ENCODE peak calls at places on chromosomes 11 and 22, in nine cellular contexts. O is GM23338; G is naive thymus-derived CD4-positive, alpha-beta T cell; S is MM.1S; T is spleen; L is uterus; P is OCI-LY7; Q is H1; B is left ventricle myocardium inferior. V is an unnamed sample.

GRCh38 chr22:38401336-38402084 is 53.5 kb downstream of the KCNJ4 start:
- DNase-seq in O (no peak), G (no peak), S (no peak), T (no peak), L (no peak), P (no peak), Q (no peak), B (no peak), V (no peak)

GRCh38 chr11:71372693-71373657 is 75.2 kb downstream of the DHCR7 start:
- DNase-seq in O (peak; percentile 35), G (no peak), S (no peak), T (no peak), L (no peak), P (peak; percentile 77), Q (no peak), B (no peak), V (no peak)

GRCh38 chr11:85540635-85541034 is 86.5 kb downstream of the DLG2 start:
- DNase-seq in O (peak; percentile 63), G (no peak), S (no peak), T (no peak), L (no peak), P (no peak), Q (peak; percentile 25), B (no peak), V (no peak)

GRCh38 chr11:14413307-14414072 is 54.5 kb upstream of the RRAS2 start:
- DNase-seq in O (peak; percentile 86), G (no peak), S (no peak), T (no peak), L (peak; percentile 59), P (no peak), Q (peak; percentile 43), B (peak; percentile 40), V (no peak)

GRCh38 chr11:829116-829945 is 1.6 kb downstream of the CRACR2B start:
- DNase-seq in O (peak; percentile 64), G (no peak), S (no peak), T (peak; percentile 90), L (no peak), P (no peak), Q (no peak), B (peak; percentile 56), V (no peak)

GRCh38 chr22:31753005-31753633 is 700 bp upstream of the DEPDC5 start:
- DNase-seq in O (peak; percentile 88), G (no peak), S (no peak), T (peak; percentile 89), L (peak; percentile 45), P (peak; percentile 67), Q (no peak), B (peak; percentile 37), V (peak; percentile 55)

GRCh38 chr11:44621140-44621681 is 55.7 kb downstream of the CD82 start:
- DNase-seq in O (peak; percentile 89), G (peak; percentile 52), S (peak; percentile 48), T (peak; percentile 91), L (peak; percentile 82), P (peak; percentile 62), Q (peak; percentile 46), B (peak; percentile 80), V (no peak)

GRCh38 chr11:128905345-128906184 is 14.4 kb downstream of the KCNJ5 start:
- DNase-seq in O (peak; percentile 84), G (peak; percentile 46), S (peak; percentile 49), T (no peak), L (peak; percentile 27), P (no peak), Q (no peak), B (no peak), V (peak; percentile 45)

GRCh38 chr11:114233755-114234154 is 62.4 kb upstream of the NNMT start:
- DNase-seq in O (no peak), G (no peak), S (no peak), T (no peak), L (no peak), P (no peak), Q (no peak), B (no peak), V (no peak)

GRCh38 chr11:114229062-114229450 is 67.1 kb upstream of the NNMT start:
- DNase-seq in O (no peak), G (no peak), S (no peak), T (no peak), L (no peak), P (no peak), Q (no peak), B (no peak), V (no peak)

GRCh38 chr11:114230031-114230430 is 66.2 kb upstream of the NNMT start:
- DNase-seq in O (no peak), G (no peak), S (no peak), T (no peak), L (no peak), P (no peak), Q (no peak), B (no peak), V (no peak)

GRCh38 chr11:114228401-114229061 is 67.7 kb upstream of the NNMT start:
- DNase-seq in O (no peak), G (no peak), S (no peak), T (no peak), L (no peak), P (no peak), Q (no peak), B (no peak), V (no peak)

DNA sequence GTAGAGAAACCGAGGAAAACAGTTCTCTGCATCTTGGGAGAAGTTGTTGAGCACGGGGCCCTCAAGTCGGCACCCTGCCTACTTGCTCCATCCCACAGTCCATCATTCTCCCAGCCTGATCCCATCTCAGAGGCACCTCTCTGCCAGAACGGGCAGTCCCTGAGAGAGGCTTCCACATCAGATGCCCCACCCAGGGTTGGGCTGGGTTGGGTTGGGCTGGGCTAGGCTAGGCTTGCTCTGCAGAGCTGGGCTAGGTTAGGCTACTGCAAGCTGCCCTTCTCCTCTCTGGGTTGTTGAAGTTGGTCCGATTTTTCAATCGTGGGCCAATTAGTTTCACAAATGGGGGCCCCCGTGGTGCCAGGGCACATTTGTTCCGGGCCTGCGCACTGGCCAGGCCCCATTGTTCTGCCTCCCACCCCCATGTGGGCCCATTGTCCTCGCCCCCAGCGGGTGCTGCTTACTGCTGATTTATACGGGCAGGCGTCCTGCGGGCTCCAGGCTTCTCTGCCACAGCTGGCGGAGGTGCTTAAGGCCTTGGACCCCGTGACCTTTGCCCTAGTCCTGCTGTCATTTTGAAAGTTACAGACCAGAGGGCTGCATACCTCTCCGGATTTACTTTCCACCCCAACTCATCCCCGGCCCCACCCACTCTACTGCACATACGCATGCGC is 63.7 kb upstream of the NNMT start:
- DNase-seq in O (no peak), G (no peak), S (no peak), T (no peak), L (no peak), P (no peak), Q (no peak), B (peak; percentile 43), V (peak; percentile 60)
- H3K4me3 ChIP-seq in O (no peak overlapping the region), G (no peak overlapping the region), S (no peak overlapping the region), T (no peak overlapping the region), L (no peak overlapping the region), P (no peak overlapping the region), Q (no peak overlapping the region), B (no peak overlapping the region), V (no peak overlapping the region)

DNA sequence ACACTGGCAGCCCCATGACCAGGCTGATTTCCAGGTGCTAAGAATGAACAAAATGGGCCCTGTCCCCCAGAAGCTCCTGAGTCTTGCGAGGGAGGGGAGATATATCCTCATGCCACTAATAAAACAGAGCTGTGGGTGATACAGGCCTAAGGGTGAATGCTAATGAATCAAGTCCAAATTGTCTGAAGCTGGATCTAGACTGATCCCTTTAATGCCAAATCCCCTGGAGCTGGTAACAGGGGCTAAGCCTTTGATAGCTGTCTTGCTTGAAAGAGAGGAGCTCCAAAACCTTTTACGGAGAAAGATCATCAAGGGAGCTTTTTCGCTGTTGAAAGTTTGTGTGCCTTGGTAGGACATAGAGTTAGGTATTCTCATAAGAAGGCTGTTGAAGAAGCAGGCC is 79.7 kb downstream of the PPFIBP2 start:
- DNase-seq in O (no peak), G (no peak), S (no peak), T (no peak), L (no peak), P (no peak), Q (no peak), B (no peak), V (no peak)
- H3K4me1 ChIP-seq in O (peaks cover 19% of the 10 kb centered on the region), G (peaks cover 14% of the 10 kb centered on the region), S (peaks cover 17% of the 10 kb centered on the region), T (peaks cover 33% of the 10 kb centered on the region), L (no peaks in the 10 kb centered on the region), P (no peaks in the 10 kb centered on the region), Q (peaks cover 7% of the 10 kb centered on the region), B (peaks cover 34% of the 10 kb centered on the region), V (peaks cover 25% of the 10 kb centered on the region)

DNA sequence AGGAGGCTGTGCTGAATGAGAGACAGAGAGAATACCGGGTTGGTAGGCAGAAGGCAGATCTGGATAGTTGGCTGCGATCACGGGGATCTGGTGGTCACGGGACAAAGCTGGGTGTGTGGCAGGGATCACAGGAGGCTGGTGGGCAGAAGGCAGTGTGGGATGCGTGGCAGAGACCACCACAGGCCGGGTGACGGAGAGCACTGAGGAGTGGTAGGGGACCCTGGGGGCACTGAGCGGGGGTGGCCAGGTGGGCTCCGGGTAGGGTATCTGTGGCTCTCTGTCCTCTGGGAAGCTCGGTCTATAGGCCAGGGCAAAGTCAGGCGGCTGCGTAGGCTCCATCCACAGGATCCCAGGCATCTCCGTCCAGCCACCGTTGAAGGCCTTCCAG is 1.4 kb downstream of the CD248 start:
- DNase-seq in O (no peak), G (no peak), S (no peak), T (no peak), L (no peak), P (no peak), Q (no peak), B (no peak), V (no peak)
- H3K4me3 ChIP-seq in O (no peak overlapping the region), G (no peak overlapping the region), S (no peak overlapping the region), T (no peak overlapping the region), L (no peak overlapping the region), P (no peak overlapping the region), Q (no peak overlapping the region), B (peak overlapping the region; percentile 73), V (no peak overlapping the region)

GRCh38 chr11:2774173-2775082 is 74.6 kb upstream of the KCNQ1OT1 start:
- DNase-seq in O (no peak), G (no peak), S (no peak), T (peak; percentile 47), L (no peak), P (no peak), Q (no peak), B (no peak), V (peak; percentile 20)

GRCh38 chr11:2775626-2776350 is 76.0 kb upstream of the KCNQ1OT1 start:
- DNase-seq in O (no peak), G (no peak), S (no peak), T (peak; percentile 72), L (no peak), P (no peak), Q (no peak), B (no peak), V (peak; percentile 17)

GRCh38 chr11:2777396-2777795 is 77.6 kb upstream of the KCNQ1OT1 start:
- DNase-seq in O (no peak), G (no peak), S (no peak), T (no peak), L (no peak), P (no peak), Q (no peak), B (peak; percentile 7), V (peak; percentile 14)

GRCh38 chr11:2776351-2777061 is 76.7 kb upstream of the KCNQ1OT1 start:
- DNase-seq in O (no peak), G (no peak), S (no peak), T (peak; percentile 61), L (peak; percentile 16), P (no peak), Q (no peak), B (no peak), V (peak; percentile 29)

DNA sequence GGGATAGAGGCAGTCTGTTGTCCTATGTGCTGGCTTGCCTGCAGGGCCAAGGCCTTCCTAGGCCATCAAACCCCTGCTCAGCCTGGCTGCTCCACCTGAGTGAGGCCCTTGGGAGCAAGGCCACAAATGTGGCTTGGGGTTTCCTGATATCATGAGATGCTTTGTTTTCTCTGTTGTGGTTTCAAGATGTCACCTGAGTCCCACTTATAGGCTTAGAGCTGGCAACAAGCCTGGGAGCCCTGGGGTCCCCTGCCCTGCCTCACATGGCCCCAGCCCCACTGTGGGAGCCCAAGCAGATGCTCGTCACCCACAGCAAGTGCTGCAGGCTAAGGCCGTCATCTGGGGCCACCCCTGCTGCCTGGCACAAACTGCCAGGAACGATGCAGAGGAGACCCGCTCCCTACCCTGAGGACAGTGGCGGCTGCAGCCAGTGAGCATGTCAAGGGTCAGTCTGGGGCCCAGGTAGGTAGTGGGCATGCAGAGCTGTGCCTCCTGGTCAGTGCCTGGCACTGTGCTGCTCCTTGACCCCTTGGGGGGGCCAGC is 75.4 kb upstream of the KCNQ1OT1 start:
- DNase-seq in O (no peak), G (no peak), S (peak; percentile 81), T (peak; percentile 53), L (no peak), P (no peak), Q (no peak), B (no peak), V (peak; percentile 12)
- H3K4me1 ChIP-seq in O (no peaks in the 10 kb centered on the region), G (no peaks in the 10 kb centered on the region), S (peaks cover 88% of the 10 kb centered on the region), T (peaks cover 29% of the 10 kb centered on the region), L (peaks cover 4% of the 10 kb centered on the region), P (no peaks in the 10 kb centered on the region), Q (peaks cover 4% of the 10 kb centered on the region), B (peaks cover 35% of the 10 kb centered on the region), V (peaks cover 12% of the 10 kb centered on the region)

V was measured in mucosa of descending colon.